ENCODE peak calls at places on chromosome 19, in eight cellular contexts. V is NCI-H2171 treated with DMSO at 0.1 percent for 48 hours; W is stimulated activated CD4-positive, alpha-beta T cell treated with anti-CD3 and anti-CD28 coated beads, Interleukin-4, amount 100 ng/mL, for 48 hours; O is neural crest cell; X is AG10803; A is fibroblast of lung; M is AG04450; I is anterior cingulate cortex. P is an unnamed sample.

GRCh38 chr19:41893899-41894298 is 10.9 kb downstream of the ARHGEF1 start:
- DNase-seq in V (no peak), W (no peak), O (no peak), X (no peak), A (no peak), M (no peak), I (no peak), P (peak)

GRCh38 chr19:27758626-27759505 is 1454.1 kb downstream of the UQCRFS1 start:
- DNase-seq in V (no peak), W (no peak), O (no peak), X (no peak), A (no peak), M (no peak), I (no peak), P (no peak)

GRCh38 chr19:49335071-49335783 is at the start of gene CD37:
- DNase-seq in V (no peak), W (no peak), O (no peak), X (no peak), A (no peak), M (no peak), I (no peak), P (peak)

GRCh38 chr19:1837625-1838105 is 10.6 kb downstream of the REXO1 start:
- DNase-seq in V (no peak), W (no peak), O (peak), X (no peak), A (no peak), M (no peak), I (no peak), P (peak)

GRCh38 chr19:14182481-14182880 is 23.5 kb downstream of the ADGRL1 start:
- DNase-seq in V (no peak), W (no peak), O (no peak), X (no peak), A (no peak), M (no peak), I (no peak), P (no peak)

GRCh38 chr19:3335431-3336350 is 30.7 kb upstream of the NFIC start:
- DNase-seq in V (no peak), W (no peak), O (no peak), X (peak), A (peak), M (no peak), I (no peak), P (no peak)

GRCh38 chr19:45593520-45593919 is 8.5 kb downstream of the GPR4 start:
- DNase-seq in V (no peak), W (no peak), O (no peak), X (no peak), A (no peak), M (no peak), I (no peak), P (no peak)

GRCh38 chr19:4844348-4845179 is 13.1 kb upstream of the TICAM1 start:
- DNase-seq in V (no peak), W (no peak), O (no peak), X (peak), A (no peak), M (no peak), I (no peak), P (no peak)

GRCh38 chr19:34276614-34277013 is 22.3 kb downstream of the GARRE1 start:
- DNase-seq in V (no peak), W (no peak), O (no peak), X (no peak), A (no peak), M (no peak), I (peak), P (no peak)

GRCh38 chr19:37932985-37933953 is 26.3 kb downstream of the SIPA1L3 start:
- DNase-seq in V (peak), W (no peak), O (no peak), X (peak), A (peak), M (peak), I (no peak), P (peak)

GRCh38 chr19:37654833-37655688 is at the start of gene ZFP30:
- DNase-seq in V (peak), W (peak), O (peak), X (peak), A (peak), M (peak), I (peak), P (peak)

GRCh38 chr19:19053508-19054314 is 10.1 kb upstream of the SLC25A42 start:
- DNase-seq in V (no peak), W (peak), O (peak), X (peak), A (no peak), M (no peak), I (peak), P (peak)

GRCh38 chr19:50315773-50316448 is 13.3 kb downstream of the KCNC3 start:
- DNase-seq in V (peak), W (no peak), O (no peak), X (no peak), A (no peak), M (no peak), I (no peak), P (peak)

GRCh38 chr19:1410136-1410786 is 2.9 kb downstream of the DAZAP1 start:
- DNase-seq in V (no peak), W (no peak), O (no peak), X (peak), A (peak), M (no peak), I (no peak), P (no peak)

GRCh38 chr19:16380943-16381755 is 56.5 kb downstream of the KLF2 start:
- DNase-seq in V (no peak), W (no peak), O (no peak), X (no peak), A (no peak), M (no peak), I (no peak), P (no peak)

GRCh38 chr19:36377541-36378178 is 1.3 kb downstream of the ZFP14 start:
- DNase-seq in V (no peak), W (no peak), O (no peak), X (no peak), A (no peak), M (no peak), I (no peak), P (no peak)

GRCh38 chr19:32570081-32570785 is 10.8 kb upstream of the PDCD5 start:
- DNase-seq in V (peak), W (peak), O (peak), X (peak), A (peak), M (peak), I (peak), P (peak)

GRCh38 chr19:46821512-46822359 is 28.9 kb downstream of the AP2S1 start:
- DNase-seq in V (no peak), W (peak), O (no peak), X (no peak), A (no peak), M (no peak), I (no peak), P (peak)

GRCh38 chr19:48102870-48103751 is 7.5 kb downstream of the PLA2G4C start:
- DNase-seq in V (peak), W (peak), O (peak), X (peak), A (peak), M (no peak), I (no peak), P (peak)

GRCh38 chr19:6761053-6761676 is 6.1 kb downstream of the SH2D3A start:
- DNase-seq in V (no peak), W (peak), O (no peak), X (no peak), A (no peak), M (no peak), I (no peak), P (peak)

GRCh38 chr19:28359819-28360414 is 853.0 kb downstream of the UQCRFS1 start:
- DNase-seq in V (no peak), W (no peak), O (no peak), X (no peak), A (no peak), M (no peak), I (no peak), P (no peak)

GRCh38 chr19:55353803-55354697 is 469 bp downstream of the COX6B2 start:
- DNase-seq in V (peak), W (peak), O (no peak), X (no peak), A (peak), M (no peak), I (no peak), P (peak)

P was measured in GM12865.